ENCODE peak calls at places on chromosomes 12 and 14, in seven cellular contexts. F is K562; Z is astrocyte of the spinal cord; D is mucosa of gallbladder; T is activated naive CD4-positive, alpha-beta T cell treated with Interleukin-2 at 50 U/mL for 16 hours; C is AG10803; W is dorsolateral prefrontal cortex. Y is an unnamed sample.

GRCh38 chr12:67517181-67517887 is 131.2 kb upstream of the DYRK2 start:
- DNase-seq in F (peak), Z (peak), D (peak), T (no peak), C (peak), W (no peak), Y (peak)

GRCh38 chr12:40152783-40153383 is 47.0 kb upstream of the SLC2A13 start:
- DNase-seq in F (peak), Z (peak), D (peak), T (peak), C (peak), W (no peak), Y (peak)

GRCh38 chr12:20144341-20144740 is 224.0 kb upstream of the PDE3A start:
- DNase-seq in F (no peak), Z (no peak), D (no peak), T (no peak), C (no peak), W (no peak), Y (no peak)

GRCh38 chr12:129226005-129226404 is 372.7 kb downstream of the GLT1D1 start:
- DNase-seq in F (no peak), Z (no peak), D (no peak), T (no peak), C (no peak), W (no peak), Y (no peak)

GRCh38 chr14:61391119-61391518 is 69.7 kb downstream of the PRKCH start:
- DNase-seq in F (no peak), Z (no peak), D (no peak), T (no peak), C (no peak), W (no peak), Y (no peak)

GRCh38 chr14:22265319-22266140 is 323.5 kb downstream of the DAD1 start:
- DNase-seq in F (no peak), Z (peak), D (no peak), T (no peak), C (no peak), W (no peak), Y (peak)

GRCh38 chr12:96587691-96588090 is 98.3 kb downstream of the CFAP54 start:
- DNase-seq in F (no peak), Z (peak), D (no peak), T (no peak), C (no peak), W (no peak), Y (peak)

GRCh38 chr12:79933580-79934264 is 1.2 kb downstream of the PPP1R12A start:
- DNase-seq in F (peak), Z (peak), D (no peak), T (peak), C (peak), W (no peak), Y (peak)

GRCh38 chr14:92549096-92549852 is 35.7 kb downstream of the RIN3 start:
- DNase-seq in F (no peak), Z (no peak), D (no peak), T (no peak), C (peak), W (no peak), Y (no peak)

GRCh38 chr14:92362781-92363235 is 39.8 kb downstream of the SLC24A4 start:
- DNase-seq in F (no peak), Z (no peak), D (no peak), T (no peak), C (peak), W (no peak), Y (peak)

GRCh38 chr12:7068240-7068993 is 7.9 kb downstream of the C1S start:
- DNase-seq in F (peak), Z (no peak), D (no peak), T (no peak), C (no peak), W (no peak), Y (no peak)

GRCh38 chr14:25120261-25120660 is 70.3 kb upstream of the STXBP6 start:
- DNase-seq in F (no peak), Z (peak), D (no peak), T (no peak), C (peak), W (no peak), Y (no peak)

GRCh38 chr14:93946506-93947170 is 19.5 kb downstream of the FAM181A start:
- DNase-seq in F (no peak), Z (no peak), D (no peak), T (no peak), C (no peak), W (no peak), Y (peak)

GRCh38 chr14:73988065-73988464 is 31.0 kb downstream of the ENTPD5 start:
- DNase-seq in F (no peak), Z (no peak), D (no peak), T (no peak), C (no peak), W (no peak), Y (no peak)

GRCh38 chr14:50545618-50546017 is 13.2 kb upstream of the MAP4K5 start:
- DNase-seq in F (no peak), Z (no peak), D (no peak), T (no peak), C (no peak), W (no peak), Y (no peak)

GRCh38 chr14:67276131-67276530 is 34.9 kb downstream of the PALS1 start:
- DNase-seq in F (no peak), Z (no peak), D (no peak), T (no peak), C (no peak), W (no peak), Y (no peak)

GRCh38 chr12:10211101-10211974 is 1.3 kb upstream of the GABARAPL1 start:
- DNase-seq in F (no peak), Z (no peak), D (no peak), T (no peak), C (no peak), W (no peak), Y (peak)

GRCh38 chr12:25014961-25015360 is 66.1 kb upstream of the BCAT1 start:
- DNase-seq in F (no peak), Z (peak), D (no peak), T (no peak), C (no peak), W (no peak), Y (no peak)

GRCh38 chr12:32197421-32197820 is 90.8 kb downstream of the BICD1 start:
- DNase-seq in F (no peak), Z (no peak), D (no peak), T (no peak), C (no peak), W (no peak), Y (no peak)

GRCh38 chr12:93776581-93777018 is 99.4 kb downstream of the CRADD start:
- DNase-seq in F (no peak), Z (peak), D (no peak), T (no peak), C (peak), W (no peak), Y (no peak)

GRCh38 chr14:71610797-71611196 is 321.4 kb upstream of the RGS6 start:
- DNase-seq in F (no peak), Z (no peak), D (no peak), T (no peak), C (no peak), W (no peak), Y (no peak)

GRCh38 chr12:321606-322326 is 59.1 kb upstream of the SLC6A13 start:
- DNase-seq in F (no peak), Z (no peak), D (no peak), T (no peak), C (peak), W (no peak), Y (no peak)

GRCh38 chr12:92973614-92974013 is 44.5 kb upstream of the EEA1 start:
- DNase-seq in F (no peak), Z (peak), D (no peak), T (no peak), C (peak), W (no peak), Y (no peak)

GRCh38 chr12:57754411-57755193 is at the start of gene MARCHF9:
- DNase-seq in F (peak), Z (no peak), D (peak), T (peak), C (no peak), W (no peak), Y (peak)

GRCh38 chr12:2719405-2719804 is 75.4 kb upstream of the FKBP4 start:
- DNase-seq in F (no peak), Z (no peak), D (no peak), T (no peak), C (no peak), W (no peak), Y (no peak)

Y was measured in Daoy.